ENCODE peak calls at places on chromosomes 5 and 9, in ten cellular contexts. L, H, X, Y, R, G, Q, M, U and C are unnamed samples.

GRCh38 chr5:127571732-127572131 is 54.3 kb downstream of the PRRC1 start:
- DNase-seq in R (no peak), Y (no peak), X (no peak), H (no peak), Q (no peak), U (no peak), G (no peak), L (no peak), M (no peak), C (no peak)

GRCh38 chr9:3916984-3917383 is 382.9 kb downstream of the GLIS3 start:
- DNase-seq in G (peak), X (peak), L (no peak), R (no peak), H (no peak), Y (no peak), U (no peak), Q (no peak), M (no peak), C (no peak)

GRCh38 chr5:73442960-73443627 is 5.5 kb downstream of the FOXD1 start:
- DNase-seq in H (no peak), R (no peak), G (no peak), Y (no peak), M (no peak), Q (no peak), U (no peak), L (no peak), X (no peak), C (no peak)

GRCh38 chr9:82105729-82106128 is 117.2 kb downstream of the SPATA31D1 start:
- DNase-seq in X (no peak), R (no peak), G (no peak), Q (no peak), L (no peak), M (no peak), U (no peak), H (no peak), Y (no peak), C (no peak)

GRCh38 chr5:92605591-92605990 is 975.4 kb downstream of the NR2F1-AS1 start:
- DNase-seq in Q (no peak), U (peak), G (no peak), M (no peak), X (no peak), R (no peak), L (no peak), Y (no peak), H (no peak), C (no peak)

GRCh38 chr5:74672215-74672877 is 12.7 kb upstream of the HEXB start:
- DNase-seq in M (no peak), U (no peak), X (no peak), L (no peak), Q (no peak), Y (no peak), G (no peak), R (no peak), H (no peak), C (no peak)

GRCh38 chr9:135299239-135299590 is 180.4 kb upstream of the PPP1R26 start:
- DNase-seq in G (no peak), Q (no peak), Y (no peak), H (no peak), M (no peak), R (no peak), X (no peak), U (no peak), L (no peak), C (no peak)

GRCh38 chr9:123327697-123328100 is 28.3 kb upstream of the CRB2 start:
- DNase-seq in R (no peak), U (no peak), L (no peak), Q (no peak), X (no peak), G (no peak), Y (no peak), M (no peak), H (no peak), C (peak)

GRCh38 chr9:69261636-69262035 is 63.4 kb upstream of the ENTREP1 start:
- DNase-seq in X (no peak), R (no peak), G (no peak), Q (no peak), U (no peak), Y (no peak), M (no peak), H (no peak), L (no peak), C (no peak)

GRCh38 chr5:73218552-73219171 is 45.7 kb downstream of the TMEM174 start:
- DNase-seq in L (no peak), X (no peak), Y (peak), R (no peak), M (no peak), G (peak), H (peak), U (peak), Q (no peak), C (peak)